ENCODE peak calls at places on chromosomes 7 and 10, in five cellular contexts. One of them, this sample, is unnamed.

GRCh38 chr7:24965831-24966708 is 13.9 kb downstream of the OSBPL3 start:
- DNase-seq in H1: no peak
- DNase-seq in GM12878: peak
- DNase-seq in HepG2: no peak
- DNase-seq in K562: peak
- DNase-seq in this sample: no peak

GRCh38 chr7:89012016-89012415 is 216.5 kb upstream of the TEX47 start:
- DNase-seq in H1: no peak
- DNase-seq in GM12878: no peak
- DNase-seq in HepG2: no peak
- DNase-seq in K562: no peak
- DNase-seq in this sample: no peak

GRCh38 chr10:78925800-78926319 is 142.9 kb upstream of the ZMIZ1 start:
- DNase-seq in H1: no peak
- DNase-seq in GM12878: no peak
- DNase-seq in HepG2: no peak
- DNase-seq in K562: peak
- DNase-seq in this sample: no peak

GRCh38 chr10:71729023-71729649 is 9.6 kb upstream of the C10orf105 start:
- DNase-seq in H1: no peak
- DNase-seq in GM12878: no peak
- DNase-seq in HepG2: peak
- DNase-seq in K562: peak
- DNase-seq in this sample: no peak

GRCh38 chr10:31353574-31353973 is 34.6 kb downstream of the ZEB1 start:
- DNase-seq in H1: no peak
- DNase-seq in GM12878: peak
- DNase-seq in HepG2: peak
- DNase-seq in K562: no peak
- DNase-seq in this sample: no peak

GRCh38 chr10:12729885-12730284 is 271.6 kb downstream of the CCDC3 start:
- DNase-seq in H1: peak
- DNase-seq in GM12878: no peak
- DNase-seq in HepG2: no peak
- DNase-seq in K562: peak
- DNase-seq in this sample: peak

GRCh38 chr10:101121661-101122045 is 9.4 kb upstream of the TLX1 start:
- DNase-seq in H1: no peak
- DNase-seq in GM12878: no peak
- DNase-seq in HepG2: no peak
- DNase-seq in K562: no peak
- DNase-seq in this sample: no peak

GRCh38 chr10:118106426-118106825 is 59.7 kb upstream of the RAB11FIP2 start:
- DNase-seq in H1: peak
- DNase-seq in GM12878: no peak
- DNase-seq in HepG2: peak
- DNase-seq in K562: peak
- DNase-seq in this sample: peak

GRCh38 chr7:95304990-95305389 is 19.3 kb downstream of the PON1 start:
- DNase-seq in H1: no peak
- DNase-seq in GM12878: no peak
- DNase-seq in HepG2: no peak
- DNase-seq in K562: no peak
- DNase-seq in this sample: no peak

GRCh38 chr10:35336921-35337741 is 822 bp downstream of the CCNY start:
- DNase-seq in H1: no peak
- DNase-seq in GM12878: no peak
- DNase-seq in HepG2: peak
- DNase-seq in K562: peak
- DNase-seq in this sample: peak

GRCh38 chr7:98110249-98111022 is 3.8 kb downstream of the LMTK2 start:
- DNase-seq in H1: no peak
- DNase-seq in GM12878: no peak
- DNase-seq in HepG2: peak
- DNase-seq in K562: no peak
- DNase-seq in this sample: no peak

GRCh38 chr7:76333388-76334101 is 25.2 kb downstream of the YWHAG start:
- DNase-seq in H1: no peak
- DNase-seq in GM12878: no peak
- DNase-seq in HepG2: no peak
- DNase-seq in K562: no peak
- DNase-seq in this sample: no peak

GRCh38 chr10:68516766-68517165 is 10.6 kb downstream of the SLC25A16 start:
- DNase-seq in H1: no peak
- DNase-seq in GM12878: no peak
- DNase-seq in HepG2: no peak
- DNase-seq in K562: no peak
- DNase-seq in this sample: no peak

GRCh38 chr10:24333736-24334135 is 124.8 kb downstream of the KIAA1217 start:
- DNase-seq in H1: no peak
- DNase-seq in GM12878: no peak
- DNase-seq in HepG2: no peak
- DNase-seq in K562: no peak
- DNase-seq in this sample: no peak

GRCh38 chr10:99389721-99390480 is 40.5 kb downstream of the GOT1 start:
- DNase-seq in H1: no peak
- DNase-seq in GM12878: no peak
- DNase-seq in HepG2: peak
- DNase-seq in K562: no peak
- DNase-seq in this sample: no peak

GRCh38 chr10:68154211-68154497 is 44.9 kb downstream of the MYPN start:
- DNase-seq in H1: no peak
- DNase-seq in GM12878: no peak
- DNase-seq in HepG2: no peak
- DNase-seq in K562: no peak
- DNase-seq in this sample: no peak

GRCh38 chr7:156043435-156044123 is 231.3 kb upstream of the SHH start:
- DNase-seq in H1: no peak
- DNase-seq in GM12878: no peak
- DNase-seq in HepG2: no peak
- DNase-seq in K562: no peak
- DNase-seq in this sample: no peak

GRCh38 chr10:79084012-79084971 is 15.5 kb downstream of the ZMIZ1 start:
- DNase-seq in H1: no peak
- DNase-seq in GM12878: no peak
- DNase-seq in HepG2: peak
- DNase-seq in K562: peak
- DNase-seq in this sample: no peak

GRCh38 chr10:76558996-76559888 is 1078.4 kb downstream of the KCNMA1 start:
- DNase-seq in H1: no peak
- DNase-seq in GM12878: no peak
- DNase-seq in HepG2: no peak
- DNase-seq in K562: no peak
- DNase-seq in this sample: no peak

GRCh38 chr10:50624866-50625491 is 1.2 kb upstream of the SGMS1 start:
- DNase-seq in H1: peak
- DNase-seq in GM12878: no peak
- DNase-seq in HepG2: peak
- DNase-seq in K562: peak
- DNase-seq in this sample: peak

GRCh38 chr7:27176962-27177794 is 3.1 kb upstream of the HOXA10 start:
- DNase-seq in H1: no peak
- DNase-seq in GM12878: no peak
- DNase-seq in HepG2: no peak
- DNase-seq in K562: no peak
- DNase-seq in this sample: no peak

GRCh38 chr7:76069238-76069638 is 21.3 kb downstream of the MDH2 start:
- DNase-seq in H1: peak
- DNase-seq in GM12878: no peak
- DNase-seq in HepG2: no peak
- DNase-seq in K562: peak
- DNase-seq in this sample: peak

GRCh38 chr7:78038465-78039080 is 240.0 kb downstream of the PHTF2 start:
- DNase-seq in H1: no peak
- DNase-seq in GM12878: no peak
- DNase-seq in HepG2: no peak
- DNase-seq in K562: no peak
- DNase-seq in this sample: no peak

GRCh38 chr10:22649390-22649841 is 65.0 kb downstream of the PIP4K2A start:
- DNase-seq in H1: no peak
- DNase-seq in GM12878: no peak
- DNase-seq in HepG2: no peak
- DNase-seq in K562: no peak
- DNase-seq in this sample: no peak

GRCh38 chr7:157613575-157614322 is 276.9 kb downstream of the DNAJB6 start:
- DNase-seq in H1: no peak
- DNase-seq in GM12878: no peak
- DNase-seq in HepG2: no peak
- DNase-seq in K562: no peak
- DNase-seq in this sample: no peak

GRCh38 chr10:6838118-6838517 is 258.0 kb upstream of the PRKCQ start:
- DNase-seq in H1: no peak
- DNase-seq in GM12878: no peak
- DNase-seq in HepG2: peak
- DNase-seq in K562: no peak
- DNase-seq in this sample: no peak

GRCh38 chr7:1114088-1114487 is 26.2 kb downstream of the GPER1 start:
- DNase-seq in H1: no peak
- DNase-seq in GM12878: no peak
- DNase-seq in HepG2: no peak
- DNase-seq in K562: no peak
- DNase-seq in this sample: no peak

GRCh38 chr7:112452102-112452888 is 2.0 kb downstream of the IFRD1 start:
- DNase-seq in H1: no peak
- DNase-seq in GM12878: no peak
- DNase-seq in HepG2: peak
- DNase-seq in K562: peak
- DNase-seq in this sample: no peak

DNA sequence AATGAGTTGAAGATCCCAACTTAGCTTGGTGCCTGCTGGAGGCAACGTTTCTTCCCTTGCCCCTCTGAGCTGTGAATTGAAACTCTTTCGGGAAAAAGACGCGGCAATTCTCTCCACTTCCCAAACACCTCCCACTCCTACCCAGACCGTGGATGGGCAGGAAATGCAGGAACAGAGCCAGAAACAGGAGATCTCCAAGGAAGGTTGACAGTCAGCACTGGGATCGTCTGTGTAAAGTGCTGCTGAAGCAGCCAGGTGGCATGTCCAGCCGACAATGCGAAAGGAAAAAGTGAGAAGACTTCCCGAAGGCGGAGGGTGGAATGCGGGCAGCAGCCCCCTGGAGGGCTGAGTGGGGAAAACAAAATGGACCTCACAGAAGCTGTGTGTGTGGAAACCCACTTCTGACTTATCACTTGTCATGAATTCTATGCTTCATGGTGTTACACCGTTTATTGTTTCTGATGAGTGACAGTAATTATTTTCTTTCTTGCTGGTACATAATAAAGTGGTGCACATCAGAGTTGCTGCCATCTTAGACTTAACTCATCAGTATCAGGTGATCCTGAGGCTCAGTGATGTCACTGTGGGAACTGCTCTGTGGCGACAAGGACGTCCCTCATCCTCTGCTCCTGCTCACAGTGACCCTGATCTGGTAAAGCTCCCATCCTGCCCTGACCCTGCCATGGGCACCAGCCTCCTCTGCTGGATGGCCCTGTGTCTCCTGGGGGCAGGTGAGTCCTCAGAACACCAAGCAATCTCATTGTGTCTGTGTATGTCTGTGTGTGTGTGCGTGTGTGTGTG is 220.5 kb upstream of the PRSS1 start:
- DNase-seq in H1: no peak
- DNase-seq in GM12878: no peak
- DNase-seq in HepG2: no peak
- DNase-seq in K562: no peak
- DNase-seq in this sample: no peak
- TF ChIP-seq CTCF in H1: no peak
- TF ChIP-seq CTCF in GM12878: no peak
- TF ChIP-seq CTCF in HepG2: no peak
- TF ChIP-seq CTCF in K562: no peak
- TF ChIP-seq CTCF in this sample: no peak

DNA sequence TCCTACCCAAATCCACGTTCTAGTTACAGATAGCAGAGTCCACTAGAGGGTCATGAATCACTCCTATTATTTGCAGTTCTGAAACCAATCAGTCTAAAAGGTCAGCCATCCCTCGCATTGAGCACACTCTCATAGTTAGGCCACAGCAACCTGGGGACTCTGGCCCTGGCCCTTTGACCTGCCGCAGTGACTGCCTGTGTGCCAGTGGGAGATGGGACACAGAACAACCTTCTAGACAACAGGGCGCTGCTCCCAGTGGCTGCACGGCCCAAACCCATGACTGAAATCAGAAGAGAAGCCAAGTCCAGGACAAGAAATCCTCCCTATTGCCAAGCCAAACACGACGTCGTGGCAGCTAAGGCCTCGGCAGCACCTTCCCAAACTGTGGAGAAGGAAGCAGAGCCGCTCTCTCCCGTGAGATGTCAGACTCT is 158.5 kb downstream of the HERPUD2 start:
- DNase-seq in H1: no peak
- DNase-seq in GM12878: no peak
- DNase-seq in HepG2: peak
- DNase-seq in K562: no peak
- DNase-seq in this sample: no peak
- TF ChIP-seq ATF2 in H1: no peak
- TF ChIP-seq ATF2 in GM12878: no peak
- TF ChIP-seq ATF2 in HepG2: no peak
- TF ChIP-seq ATF2 in K562: no peak
- TF ChIP-seq ATF2 in this sample: no peak

GRCh38 chr7:46881507-46882127 is 700.3 kb downstream of the TNS3 start:
- DNase-seq in H1: no peak
- DNase-seq in GM12878: no peak
- DNase-seq in HepG2: no peak
- DNase-seq in K562: no peak
- DNase-seq in this sample: no peak
- TF ChIP-seq CREB1 in H1: no peak
- TF ChIP-seq CREB1 in GM12878: no peak
- TF ChIP-seq CREB1 in HepG2: no peak
- TF ChIP-seq CREB1 in K562: no peak
- TF ChIP-seq CREB1 in this sample: no peak

GRCh38 chr7:85186521-85187241 is at the start of gene SEMA3D:
- DNase-seq in H1: peak
- DNase-seq in GM12878: no peak
- DNase-seq in HepG2: peak
- DNase-seq in K562: peak
- DNase-seq in this sample: peak

GRCh38 chr7:85185355-85186082 is 1.3 kb downstream of the SEMA3D start:
- DNase-seq in H1: no peak
- DNase-seq in GM12878: no peak
- DNase-seq in HepG2: no peak
- DNase-seq in K562: no peak
- DNase-seq in this sample: peak

GRCh38 chr7:85186083-85186520 is 754 bp downstream of the SEMA3D start:
- DNase-seq in H1: no peak
- DNase-seq in GM12878: no peak
- DNase-seq in HepG2: no peak
- DNase-seq in K562: no peak
- DNase-seq in this sample: peak

DNA sequence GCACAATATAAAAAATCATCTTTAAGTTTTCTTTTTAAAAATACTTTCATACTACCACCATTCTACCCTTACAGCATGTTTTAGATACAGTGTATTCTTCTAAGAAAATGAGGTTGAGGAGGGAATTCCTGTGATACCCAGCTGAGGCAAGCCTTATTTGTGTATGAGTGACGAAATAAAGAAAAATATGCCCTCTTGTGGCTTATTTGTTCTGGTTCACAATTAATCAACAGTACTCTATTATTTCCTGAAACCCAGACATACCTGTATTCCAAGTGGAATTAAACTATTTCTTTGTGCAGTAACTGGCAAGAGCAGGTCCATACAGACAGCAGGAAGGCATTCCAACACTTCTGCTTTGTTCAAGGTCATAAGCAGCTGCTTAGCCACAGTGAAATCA is 4.5 kb upstream of the SEMA3D start:
- DNase-seq in H1: no peak
- DNase-seq in GM12878: no peak
- DNase-seq in HepG2: no peak
- DNase-seq in K562: no peak
- DNase-seq in this sample: no peak
- TF ChIP-seq CTCF in H1: no peak
- TF ChIP-seq CTCF in GM12878: no peak
- TF ChIP-seq CTCF in HepG2: no peak
- TF ChIP-seq CTCF in K562: no peak
- TF ChIP-seq CTCF in this sample: no peak

This sample was measured in WTC11.